ENCODE peak calls at places on chromosomes 5 and 9, in ten cellular contexts. M is ovary; U is occipital lobe; A is nephron progenitor cell; I is upper lobe of right lung; S is stomach; W is A549; K is activated CD8-positive, alpha-beta T cell treated with anti-CD3 and anti-CD28 coated beads, Interleukin-2, amount 10 ng/mL, durations not matched to agents 7 days and 5 days; J is kidney tubule cell; E is germinal center. D is an unnamed sample.

GRCh38 chr5:61330341-61330878 is 1.6 kb upstream of the ZSWIM6 start:
- DNase-seq in U (no peak), A (no peak), W (peak), S (no peak), M (peak), J (peak), I (no peak), E (peak), K (peak), D (peak)

GRCh38 chr5:72441861-72442540 is 65.2 kb downstream of the ZNF366 start:
- DNase-seq in K (no peak), M (no peak), U (no peak), A (no peak), W (peak), I (no peak), E (no peak), S (no peak), J (peak), D (no peak)

GRCh38 chr9:129126789-129127618 is 15.8 kb downstream of the PTPA start:
- DNase-seq in A (no peak), S (no peak), U (no peak), M (no peak), W (no peak), K (no peak), I (no peak), E (no peak), J (no peak), D (peak)

GRCh38 chr9:100473271-100474081 is 527 bp downstream of the TMEFF1 start:
- DNase-seq in M (peak), J (peak), K (peak), A (peak), S (peak), U (peak), W (peak), I (peak), E (peak), D (peak)

GRCh38 chr9:638152-638551 is 203.3 kb upstream of the DMRT1 start:
- DNase-seq in J (no peak), K (no peak), M (no peak), A (no peak), I (no peak), E (no peak), S (no peak), W (no peak), U (no peak), D (no peak)

GRCh38 chr9:13429271-13429670 is 149.8 kb upstream of the MPDZ start:
- DNase-seq in E (no peak), U (no peak), J (no peak), I (no peak), K (no peak), M (no peak), S (no peak), W (no peak), A (no peak), D (no peak)

GRCh38 chr9:96126321-96126881 is 175.6 kb downstream of the HSD17B3 start:
- DNase-seq in E (no peak), U (no peak), K (no peak), J (no peak), S (no peak), W (no peak), A (peak), M (no peak), I (no peak), D (no peak)

GRCh38 chr9:119639287-119639955 is 270.2 kb upstream of the BRINP1 start:
- DNase-seq in E (no peak), I (no peak), J (peak), A (peak), W (no peak), S (no peak), U (no peak), K (no peak), M (no peak), D (peak)

GRCh38 chr9:2574215-2574614 is 47.4 kb upstream of the VLDLR start:
- DNase-seq in M (no peak), J (peak), E (no peak), S (no peak), A (no peak), W (no peak), K (no peak), I (no peak), U (no peak), D (no peak)

GRCh38 chr5:155275214-155275613 is 261.7 kb downstream of the KIF4B start:
- DNase-seq in U (no peak), E (no peak), M (no peak), S (no peak), K (no peak), A (no peak), I (no peak), J (no peak), W (no peak), D (peak)

GRCh38 chr9:121881920-121882500 is 211.1 kb downstream of the TTLL11 start:
- DNase-seq in J (no peak), W (no peak), U (no peak), S (no peak), K (no peak), E (no peak), I (no peak), M (no peak), A (no peak), D (no peak)

D was measured in mesendoderm.